ENCODE peak calls at places on chromosomes 13 and 19, in four cellular contexts. M is MM.1S, C is psoas muscle, U is thoracic aorta. V is an unnamed sample.

GRCh38 chr13:24313449-24313848 is 4.1 kb downstream of the C1QTNF9 start:
- DNase-seq in U (no peak), C (no peak), M (no peak), V (no peak)

GRCh38 chr19:34300962-34301361 is 46.6 kb downstream of the GARRE1 start:
- DNase-seq in C (no peak), U (no peak), M (no peak), V (no peak)

GRCh38 chr13:112106467-112107141 is 39.7 kb downstream of the SOX1 start:
- DNase-seq in C (no peak), M (no peak), U (no peak), V (no peak)

GRCh38 chr19:36255316-36255715 is 40.4 kb downstream of the ZNF146 start:
- DNase-seq in U (no peak), M (no peak), C (no peak), V (no peak)

GRCh38 chr19:16234552-16235445 is 37.1 kb downstream of the AP1M1 start:
- DNase-seq in C (no peak), U (no peak), M (no peak), V (no peak)

GRCh38 chr13:106498571-106498970 is 36.9 kb downstream of the EFNB2 start:
- DNase-seq in M (no peak), U (no peak), C (no peak), V (no peak)

GRCh38 chr19:34017024-34017423 is 155.3 kb upstream of the LSM14A start:
- DNase-seq in C (no peak), U (no peak), M (no peak), V (no peak)

GRCh38 chr13:39410089-39410901 is 192.7 kb downstream of the LHFPL6 start:
- DNase-seq in C (no peak), U (no peak), M (no peak), V (no peak)

GRCh38 chr13:77372275-77372674 is 45.4 kb upstream of the MYCBP2 start:
- DNase-seq in C (no peak), M (no peak), U (no peak), V (no peak)

GRCh38 chr19:10001899-10002298 is 8.4 kb downstream of the COL5A3 start:
- DNase-seq in U (no peak), C (peak; percentile 83), M (no peak), V (no peak)

GRCh38 chr19:49301165-49301865 is 23.7 kb downstream of the SLC6A16 start:
- DNase-seq in U (peak; percentile 18), M (peak; percentile 74), C (peak; percentile 81), V (peak; percentile 81)

GRCh38 chr13:27186295-27186694 is 14.7 kb upstream of the USP12 start:
- DNase-seq in U (no peak), M (no peak), C (no peak), V (no peak)

GRCh38 chr19:27744926-27745844 is 1467.8 kb downstream of the UQCRFS1 start:
- DNase-seq in U (no peak), M (no peak), C (no peak), V (no peak)

GRCh38 chr19:27745978-27746542 is 1466.9 kb downstream of the UQCRFS1 start:
- DNase-seq in M (no peak), C (no peak), U (no peak), V (no peak)

GRCh38 chr19:27748551-27749152 is 1464.3 kb downstream of the UQCRFS1 start:
- DNase-seq in U (no peak), C (no peak), M (no peak), V (no peak)

GRCh38 chr19:27750697-27751391 is 1462.1 kb downstream of the UQCRFS1 start:
- DNase-seq in M (no peak), C (no peak), U (no peak), V (no peak)

GRCh38 chr19:27746691-27747380 is 1466.1 kb downstream of the UQCRFS1 start:
- DNase-seq in C (peak; percentile 57), M (peak; percentile 69), U (no peak), V (no peak)
- TF ChIP-seq CTCF in C (peak; percentile 43), M (peak; percentile 49), U (no peak), V (no peak)

DNA sequence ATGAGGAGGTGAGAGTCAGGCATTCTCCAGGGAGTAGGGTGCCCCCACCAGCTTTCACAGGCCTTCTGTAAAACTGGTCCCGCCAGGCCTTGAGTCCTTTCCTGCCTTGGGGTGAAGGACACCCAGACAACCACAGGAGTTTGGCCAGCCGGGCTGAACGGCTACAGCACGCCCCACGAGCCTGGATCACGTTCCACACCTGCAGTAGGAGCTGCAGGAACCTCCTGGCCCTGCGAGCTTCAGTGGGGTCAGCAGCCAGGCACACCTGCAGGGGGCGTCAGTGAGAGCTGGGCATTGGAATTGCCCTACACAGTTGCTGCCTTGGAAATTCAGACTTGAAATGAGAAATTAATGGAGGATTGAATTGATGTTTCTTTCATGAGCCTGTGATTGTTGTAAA is 45.7 kb downstream of the COL4A2 start:
- DNase-seq in U (no peak), M (no peak), C (no peak), V (no peak)
- TF ChIP-seq CTCF in U (no peak), M (no peak), C (peak; percentile 8), V (no peak)

GRCh38 chr13:98997738-98998641 is 20.1 kb upstream of the DOCK9 start:
- DNase-seq in C (no peak), U (no peak), M (no peak), V (no peak)
- TF ChIP-seq CTCF in C (no peak), U (no peak), M (no peak), V (no peak)

GRCh38 chr13:37640499-37640898 is 41.9 kb upstream of the POSTN start:
- DNase-seq in C (no peak), U (no peak), M (no peak), V (no peak)
- TF ChIP-seq CTCF in C (peak; percentile 14), U (peak; percentile 49), M (no peak), V (no peak)

GRCh38 chr13:36133950-36134349 is 2.8 kb upstream of the DCLK1 start:
- DNase-seq in C (no peak), U (no peak), M (no peak), V (no peak)
- TF ChIP-seq CTCF in C (no peak), U (no peak), M (no peak), V (no peak)

V was measured in activated B cell treated with CpG ODN at 0.5 μM for 24 hours.